ENCODE peak calls at places on chromosome 16, in seven cellular contexts. Z is NCI-H345; U is foreskin fibroblast; G is activated CD4-positive, CD25-positive, alpha-beta regulatory T cell; V is hepatic stellate cell; Y is Caki2; W is H7. F is an unnamed sample.

GRCh38 chr16:86513471-86514277 is 3.3 kb downstream of the FOXF1 start:
- DNase-seq in Z (no peak), U (no peak), Y (no peak), G (no peak), W (no peak), V (no peak), F (no peak)

GRCh38 chr16:2165861-2166260 is 10.3 kb downstream of the TRAF7 start:
- DNase-seq in Z (no peak), G (no peak), V (no peak), U (no peak), W (no peak), Y (no peak), F (no peak)

GRCh38 chr16:65148804-65149203 is 26.9 kb upstream of the CDH11 start:
- DNase-seq in W (no peak), U (no peak), V (no peak), Z (no peak), Y (no peak), G (no peak), F (no peak)

GRCh38 chr16:23504453-23505179 is 5.7 kb downstream of the GGA2 start:
- DNase-seq in G (peak), Z (peak), U (peak), V (peak), Y (peak), W (no peak), F (no peak)

GRCh38 chr16:12095275-12096161 is 119.0 kb downstream of the SNX29 start:
- DNase-seq in W (peak), Y (peak), U (peak), V (peak), G (peak), Z (peak), F (peak)

GRCh38 chr16:84785843-84786538 is 33.8 kb upstream of the CRISPLD2 start:
- DNase-seq in W (no peak), Z (peak), U (no peak), V (peak), Y (no peak), G (no peak), F (peak)

GRCh38 chr16:9308300-9309209 is 217.1 kb downstream of the HAPSTR1 start:
- DNase-seq in U (no peak), Z (no peak), G (no peak), Y (no peak), W (no peak), V (no peak), F (no peak)

GRCh38 chr16:2963074-2963610 is 933 bp upstream of the KREMEN2 start:
- DNase-seq in Y (no peak), W (peak), Z (peak), U (no peak), V (no peak), G (no peak), F (no peak)

GRCh38 chr16:74771656-74772315 is 2.8 kb downstream of the FA2H start:
- DNase-seq in U (no peak), W (no peak), G (no peak), Y (no peak), V (no peak), Z (no peak), F (no peak)